ENCODE peak calls at places on chromosomes 13 and 19, in nine cellular contexts. One of them, this sample, is unnamed.

GRCh38 chr13:24684600-24684998 is 4.4 kb downstream of the ATP12A start:
- DNase-seq in SK-N-SH: no peak
- DNase-seq in HCT116: no peak
- DNase-seq in GM23338: no peak
- DNase-seq in HL-60: no peak
- DNase-seq in Panc1: no peak
- DNase-seq in HepG2: no peak
- DNase-seq in K562: no peak
- DNase-seq in GM12878: no peak
- DNase-seq in this sample: no peak

GRCh38 chr13:48630791-48631190 is 22.9 kb upstream of the CYSLTR2 start:
- DNase-seq in SK-N-SH: no peak
- DNase-seq in Panc1: no peak
- DNase-seq in GM23338: no peak
- DNase-seq in HCT116: no peak
- DNase-seq in HepG2: no peak
- DNase-seq in HL-60: no peak
- DNase-seq in K562: no peak
- DNase-seq in GM12878: no peak
- DNase-seq in this sample: no peak

GRCh38 chr19:57560049-57560491 is 407 bp upstream of the ZNF550 start:
- DNase-seq in HL-60: no peak
- DNase-seq in K562: no peak
- DNase-seq in GM23338: no peak
- DNase-seq in HepG2: no peak
- DNase-seq in HCT116: no peak
- DNase-seq in Panc1: no peak
- DNase-seq in SK-N-SH: peak
- DNase-seq in GM12878: no peak
- DNase-seq in this sample: no peak

GRCh38 chr13:94323746-94324408 is 155.6 kb downstream of the DCT start:
- DNase-seq in K562: no peak
- DNase-seq in SK-N-SH: no peak
- DNase-seq in GM23338: peak
- DNase-seq in HCT116: no peak
- DNase-seq in HL-60: no peak
- DNase-seq in GM12878: no peak
- DNase-seq in Panc1: no peak
- DNase-seq in HepG2: no peak
- DNase-seq in this sample: no peak

GRCh38 chr19:55959996-55960675 is 12.5 kb downstream of the NLRP8 start:
- DNase-seq in GM23338: no peak
- DNase-seq in K562: no peak
- DNase-seq in Panc1: no peak
- DNase-seq in GM12878: no peak
- DNase-seq in HepG2: no peak
- DNase-seq in SK-N-SH: no peak
- DNase-seq in HCT116: no peak
- DNase-seq in HL-60: no peak
- DNase-seq in this sample: no peak

GRCh38 chr13:106417467-106418110 is 117.9 kb downstream of the EFNB2 start:
- DNase-seq in K562: no peak
- DNase-seq in HL-60: no peak
- DNase-seq in GM23338: no peak
- DNase-seq in HepG2: no peak
- DNase-seq in Panc1: no peak
- DNase-seq in SK-N-SH: no peak
- DNase-seq in GM12878: no peak
- DNase-seq in HCT116: no peak
- DNase-seq in this sample: no peak

GRCh38 chr13:48456546-48456945 is 43.6 kb upstream of the LPAR6 start:
- DNase-seq in GM23338: no peak
- DNase-seq in SK-N-SH: no peak
- DNase-seq in HCT116: no peak
- DNase-seq in GM12878: no peak
- DNase-seq in HL-60: no peak
- DNase-seq in K562: no peak
- DNase-seq in Panc1: no peak
- DNase-seq in HepG2: no peak
- DNase-seq in this sample: no peak

GRCh38 chr13:44388427-44388826 is 14.8 kb downstream of the SERP2 start:
- DNase-seq in GM12878: no peak
- DNase-seq in HepG2: peak
- DNase-seq in HL-60: no peak
- DNase-seq in GM23338: peak
- DNase-seq in K562: peak
- DNase-seq in Panc1: no peak
- DNase-seq in HCT116: no peak
- DNase-seq in SK-N-SH: peak
- DNase-seq in this sample: no peak

GRCh38 chr19:35247526-35248309 is 1.1 kb upstream of the LSR start:
- DNase-seq in HepG2: peak
- DNase-seq in Panc1: peak
- DNase-seq in GM23338: peak
- DNase-seq in HL-60: no peak
- DNase-seq in SK-N-SH: no peak
- DNase-seq in HCT116: peak
- DNase-seq in GM12878: peak
- DNase-seq in K562: peak
- DNase-seq in this sample: peak

GRCh38 chr13:113410472-113411201 is 42.7 kb downstream of the ADPRHL1 start:
- DNase-seq in HepG2: peak
- DNase-seq in SK-N-SH: no peak
- DNase-seq in GM23338: no peak
- DNase-seq in HCT116: peak
- DNase-seq in HL-60: no peak
- DNase-seq in K562: no peak
- DNase-seq in GM12878: no peak
- DNase-seq in Panc1: peak
- DNase-seq in this sample: peak

GRCh38 chr13:44197791-44198770 is 175.5 kb upstream of the SERP2 start:
- DNase-seq in GM12878: peak
- DNase-seq in HCT116: no peak
- DNase-seq in GM23338: no peak
- DNase-seq in HL-60: no peak
- DNase-seq in Panc1: no peak
- DNase-seq in K562: no peak
- DNase-seq in SK-N-SH: no peak
- DNase-seq in HepG2: no peak
- DNase-seq in this sample: no peak

GRCh38 chr19:38917921-38918491 is 6.0 kb upstream of the CCER2 start:
- DNase-seq in GM12878: no peak
- DNase-seq in K562: peak
- DNase-seq in GM23338: peak
- DNase-seq in Panc1: no peak
- DNase-seq in HCT116: no peak
- DNase-seq in HL-60: peak
- DNase-seq in SK-N-SH: peak
- DNase-seq in HepG2: peak
- DNase-seq in this sample: peak

GRCh38 chr19:50376166-50377050 is at the start of gene NR1H2:
- DNase-seq in HepG2: peak
- DNase-seq in SK-N-SH: peak
- DNase-seq in K562: peak
- DNase-seq in Panc1: no peak
- DNase-seq in GM23338: peak
- DNase-seq in HL-60: peak
- DNase-seq in GM12878: peak
- DNase-seq in HCT116: peak
- DNase-seq in this sample: peak

GRCh38 chr19:3006075-3006767 is 22.9 kb downstream of the TLE2 start:
- DNase-seq in GM23338: peak
- DNase-seq in Panc1: no peak
- DNase-seq in HL-60: no peak
- DNase-seq in K562: peak
- DNase-seq in HCT116: peak
- DNase-seq in GM12878: no peak
- DNase-seq in HepG2: no peak
- DNase-seq in SK-N-SH: no peak
- DNase-seq in this sample: no peak

GRCh38 chr13:24301434-24301833 is 7.9 kb upstream of the C1QTNF9 start:
- DNase-seq in Panc1: no peak
- DNase-seq in HCT116: no peak
- DNase-seq in K562: no peak
- DNase-seq in GM12878: no peak
- DNase-seq in SK-N-SH: no peak
- DNase-seq in GM23338: no peak
- DNase-seq in HepG2: no peak
- DNase-seq in HL-60: no peak
- DNase-seq in this sample: no peak

GRCh38 chr13:95492044-95492801 is 60.3 kb upstream of the CLDN10 start:
- DNase-seq in HCT116: no peak
- DNase-seq in GM12878: no peak
- DNase-seq in K562: no peak
- DNase-seq in SK-N-SH: no peak
- DNase-seq in HL-60: no peak
- DNase-seq in GM23338: peak
- DNase-seq in Panc1: no peak
- DNase-seq in HepG2: no peak
- DNase-seq in this sample: no peak

GRCh38 chr19:58558066-58558622 is at the start of gene UBE2M:
- DNase-seq in GM12878: no peak
- DNase-seq in GM23338: peak
- DNase-seq in HCT116: no peak
- DNase-seq in K562: peak
- DNase-seq in HepG2: no peak
- DNase-seq in SK-N-SH: no peak
- DNase-seq in Panc1: no peak
- DNase-seq in HL-60: peak
- DNase-seq in this sample: peak

GRCh38 chr13:100789481-100789880 is 114.9 kb upstream of the TMTC4 start:
- DNase-seq in Panc1: no peak
- DNase-seq in GM12878: no peak
- DNase-seq in K562: no peak
- DNase-seq in HepG2: peak
- DNase-seq in HL-60: no peak
- DNase-seq in GM23338: no peak
- DNase-seq in HCT116: no peak
- DNase-seq in SK-N-SH: no peak
- DNase-seq in this sample: no peak

GRCh38 chr19:8085606-8086464 is 33.3 kb downstream of the CCL25 start:
- DNase-seq in K562: peak
- DNase-seq in HCT116: no peak
- DNase-seq in Panc1: no peak
- DNase-seq in GM23338: no peak
- DNase-seq in GM12878: no peak
- DNase-seq in HL-60: peak
- DNase-seq in SK-N-SH: no peak
- DNase-seq in HepG2: peak
- DNase-seq in this sample: peak

GRCh38 chr13:94710881-94711560 is 1.3 kb downstream of the SOX21 start:
- DNase-seq in GM12878: no peak
- DNase-seq in HepG2: no peak
- DNase-seq in HCT116: no peak
- DNase-seq in HL-60: peak
- DNase-seq in K562: peak
- DNase-seq in Panc1: no peak
- DNase-seq in SK-N-SH: peak
- DNase-seq in GM23338: peak
- DNase-seq in this sample: peak

GRCh38 chr19:52638601-52639000 is 446 bp upstream of the ZNF83 start:
- DNase-seq in SK-N-SH: peak
- DNase-seq in HL-60: no peak
- DNase-seq in HepG2: no peak
- DNase-seq in K562: peak
- DNase-seq in GM23338: peak
- DNase-seq in GM12878: no peak
- DNase-seq in HCT116: no peak
- DNase-seq in Panc1: no peak
- DNase-seq in this sample: no peak
- TF ChIP-seq REST in SK-N-SH: no peak
- TF ChIP-seq REST in HL-60: no peak
- TF ChIP-seq REST in HepG2: no peak
- TF ChIP-seq REST in K562: no peak
- TF ChIP-seq REST in GM23338: no peak
- TF ChIP-seq REST in GM12878: no peak
- TF ChIP-seq REST in HCT116: no peak
- TF ChIP-seq REST in Panc1: no peak
- TF ChIP-seq REST in this sample: no peak

GRCh38 chr19:52640916-52641315 is 2.8 kb upstream of the ZNF83 start:
- DNase-seq in HL-60: no peak
- DNase-seq in HCT116: no peak
- DNase-seq in HepG2: no peak
- DNase-seq in Panc1: no peak
- DNase-seq in GM23338: peak
- DNase-seq in SK-N-SH: peak
- DNase-seq in K562: peak
- DNase-seq in GM12878: no peak
- DNase-seq in this sample: no peak
- TF ChIP-seq REST in HL-60: no peak
- TF ChIP-seq REST in HCT116: no peak
- TF ChIP-seq REST in HepG2: no peak
- TF ChIP-seq REST in Panc1: no peak
- TF ChIP-seq REST in GM23338: no peak
- TF ChIP-seq REST in SK-N-SH: no peak
- TF ChIP-seq REST in K562: no peak
- TF ChIP-seq REST in GM12878: no peak
- TF ChIP-seq REST in this sample: no peak

DNA sequence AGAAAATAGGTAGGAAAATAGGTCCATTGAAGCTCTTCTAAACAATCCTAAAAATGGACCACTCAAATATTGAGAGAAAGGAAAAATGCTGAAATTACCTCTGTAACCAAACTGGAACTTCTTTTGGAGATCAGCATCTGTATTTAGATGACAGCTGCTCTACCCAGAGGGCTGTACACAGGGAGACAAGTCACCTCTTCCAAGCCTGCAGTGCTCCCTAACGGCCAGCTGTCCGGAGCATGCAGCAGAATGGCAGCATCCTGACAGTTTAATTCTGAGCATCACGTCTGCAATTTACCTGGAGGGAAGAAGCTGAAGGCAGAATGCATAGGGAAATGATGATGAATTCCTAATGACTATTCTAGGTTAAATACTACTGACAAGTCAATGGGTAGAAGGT is 62.8 kb upstream of the DIAPH3 start:
- DNase-seq in GM23338: peak
- DNase-seq in HepG2: peak
- DNase-seq in Panc1: no peak
- DNase-seq in K562: peak
- DNase-seq in GM12878: no peak
- DNase-seq in HCT116: peak
- DNase-seq in SK-N-SH: peak
- DNase-seq in HL-60: no peak
- DNase-seq in this sample: peak
- TF ChIP-seq REST in GM23338: no peak
- TF ChIP-seq REST in HepG2: no peak
- TF ChIP-seq REST in Panc1: no peak
- TF ChIP-seq REST in K562: no peak
- TF ChIP-seq REST in GM12878: no peak
- TF ChIP-seq REST in HCT116: no peak
- TF ChIP-seq REST in SK-N-SH: no peak
- TF ChIP-seq REST in HL-60: no peak
- TF ChIP-seq REST in this sample: no peak

GRCh38 chr13:73792796-73793195 is 341.4 kb downstream of the KLF12 start:
- DNase-seq in K562: no peak
- DNase-seq in HL-60: no peak
- DNase-seq in GM23338: no peak
- DNase-seq in HCT116: no peak
- DNase-seq in GM12878: no peak
- DNase-seq in HepG2: no peak
- DNase-seq in Panc1: no peak
- DNase-seq in SK-N-SH: no peak
- DNase-seq in this sample: no peak

GRCh38 chr13:73794755-73795154 is 339.4 kb downstream of the KLF12 start:
- DNase-seq in HepG2: peak
- DNase-seq in Panc1: no peak
- DNase-seq in SK-N-SH: no peak
- DNase-seq in HL-60: no peak
- DNase-seq in GM12878: no peak
- DNase-seq in GM23338: no peak
- DNase-seq in HCT116: no peak
- DNase-seq in K562: no peak
- DNase-seq in this sample: no peak

GRCh38 chr13:73793361-73793760 is 340.8 kb downstream of the KLF12 start:
- DNase-seq in HCT116: no peak
- DNase-seq in HepG2: no peak
- DNase-seq in GM12878: no peak
- DNase-seq in HL-60: no peak
- DNase-seq in Panc1: no peak
- DNase-seq in K562: no peak
- DNase-seq in SK-N-SH: no peak
- DNase-seq in GM23338: no peak
- DNase-seq in this sample: no peak
- TF ChIP-seq REST in HCT116: no peak
- TF ChIP-seq REST in HepG2: no peak
- TF ChIP-seq REST in GM12878: no peak
- TF ChIP-seq REST in HL-60: no peak
- TF ChIP-seq REST in Panc1: no peak
- TF ChIP-seq REST in K562: no peak
- TF ChIP-seq REST in SK-N-SH: no peak
- TF ChIP-seq REST in GM23338: no peak
- TF ChIP-seq REST in this sample: no peak

This sample was measured in A549.